ENCODE peak calls at places on chromosome 4, in four cellular contexts. T is WTC11, V is K562, Q is GM12878. J is an unnamed sample.

GRCh38 chr4:183422962-183423653 is 21.3 kb upstream of the CDKN2AIP start:
- DNase-seq in T (no peak), V (no peak), Q (no peak), J (no peak)

GRCh38 chr4:42560465-42560864 is 96.4 kb downstream of the ATP8A1 start:
- DNase-seq in T (no peak), V (no peak), Q (no peak), J (no peak)

GRCh38 chr4:44194365-44194764 is 254.2 kb downstream of the KCTD8 start:
- DNase-seq in T (no peak), V (no peak), Q (no peak), J (no peak)

GRCh38 chr4:56215901-56216300 is 171.4 kb downstream of the AASDH start:
- DNase-seq in T (no peak), V (no peak), Q (no peak), J (no peak)

GRCh38 chr4:108926058-108926457 is 163.2 kb upstream of the ETNPPL start:
- DNase-seq in T (no peak), V (no peak), Q (no peak), J (no peak)

GRCh38 chr4:38958453-38958852 is 73.8 kb downstream of the TMEM156 start:
- DNase-seq in T (no peak), V (no peak), Q (no peak), J (no peak)

GRCh38 chr4:53905935-53906377 is 158.4 kb downstream of the CHIC2 start:
- DNase-seq in T (peak), V (no peak), Q (peak), J (peak)

GRCh38 chr4:182680196-182680771 is 236.9 kb downstream of the DCTD start:
- DNase-seq in T (no peak), V (no peak), Q (no peak), J (no peak)

GRCh38 chr4:44984083-44984482 is 257.7 kb upstream of the GNPDA2 start:
- DNase-seq in T (no peak), V (no peak), Q (no peak), J (no peak)

GRCh38 chr4:99518883-99519282 is 8.1 kb downstream of the C4orf17 start:
- DNase-seq in T (no peak), V (no peak), Q (no peak), J (no peak)

GRCh38 chr4:77636902-77637301 is 31.3 kb downstream of the CXCL13 start:
- DNase-seq in T (no peak), V (peak), Q (no peak), J (peak)

GRCh38 chr4:82335043-82335442 is 38.7 kb downstream of the HNRNPD start:
- DNase-seq in T (no peak), V (no peak), Q (no peak), J (no peak)

GRCh38 chr4:29375716-29376115 is 1344.5 kb upstream of the PCDH7 start:
- DNase-seq in T (no peak), V (no peak), Q (no peak), J (no peak)

GRCh38 chr4:74624351-74625151 is 169.8 kb downstream of the BTC start:
- DNase-seq in T (no peak), V (peak), Q (no peak), J (peak)

GRCh38 chr4:175504316-175504715 is 307.7 kb downstream of the GPM6A start:
- DNase-seq in T (no peak), V (no peak), Q (no peak), J (no peak)

GRCh38 chr4:76265631-76266218 is 14.2 kb downstream of the FAM47E start:
- DNase-seq in T (no peak), V (no peak), Q (no peak), J (peak)

GRCh38 chr4:110636677-110637407 is 14.0 kb upstream of the PITX2 start:
- DNase-seq in T (peak), V (no peak), Q (no peak), J (no peak)

GRCh38 chr4:139440971-139441370 is 12.9 kb upstream of the RAB33B start:
- DNase-seq in T (no peak), V (no peak), Q (no peak), J (no peak)

GRCh38 chr4:184896868-184897715 is 71.3 kb upstream of the ACSL1 start:
- DNase-seq in T (no peak), V (no peak), Q (no peak), J (peak)

GRCh38 chr4:12965334-12965733 is 518.8 kb downstream of the RAB28 start:
- DNase-seq in T (no peak), V (no peak), Q (no peak), J (no peak)

GRCh38 chr4:184732126-184732525 is 1.8 kb downstream of the CENPU start:
- DNase-seq in T (no peak), V (peak), Q (no peak), J (no peak)

GRCh38 chr4:119898211-119898610 is 168.4 kb downstream of the MAD2L1 start:
- DNase-seq in T (no peak), V (no peak), Q (no peak), J (no peak)

GRCh38 chr4:43331226-43332078 is 438.9 kb downstream of the GRXCR1 start:
- DNase-seq in T (no peak), V (no peak), Q (no peak), J (no peak)

GRCh38 chr4:122364700-122365404 is 14.0 kb upstream of the ADAD1 start:
- DNase-seq in T (peak), V (peak), Q (no peak), J (peak)

GRCh38 chr4:89273741-89274141 is 33.9 kb downstream of the GPRIN3 start:
- DNase-seq in T (no peak), V (no peak), Q (no peak), J (no peak)

GRCh38 chr4:89276296-89276695 is 31.3 kb downstream of the GPRIN3 start:
- DNase-seq in T (no peak), V (no peak), Q (no peak), J (no peak)

GRCh38 chr4:89275587-89275986 is 32.0 kb downstream of the GPRIN3 start:
- DNase-seq in T (no peak), V (no peak), Q (no peak), J (no peak)

GRCh38 chr4:89279385-89279784 is 28.2 kb downstream of the GPRIN3 start:
- DNase-seq in T (no peak), V (peak), Q (no peak), J (no peak)

DNA sequence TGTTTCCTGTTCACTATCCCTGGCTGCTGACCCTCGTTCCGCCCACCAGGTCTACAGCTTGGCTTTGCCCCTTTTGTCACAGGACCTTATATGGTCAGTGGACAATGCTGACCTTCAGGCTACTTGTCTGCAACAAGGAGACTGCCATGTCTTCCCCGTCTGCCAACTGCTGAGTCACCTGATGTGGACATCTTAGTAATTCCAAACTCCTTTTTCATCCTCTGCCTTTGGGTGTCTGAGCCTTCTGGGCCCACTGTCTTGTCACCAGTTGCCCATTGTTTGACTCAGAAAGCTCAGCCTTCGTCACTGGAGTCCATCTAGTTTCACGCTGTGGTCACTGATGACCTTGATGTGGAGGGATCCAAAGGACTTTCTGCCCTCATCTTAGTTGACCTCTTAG is 30.2 kb downstream of the GPRIN3 start:
- DNase-seq in T (no peak), V (no peak), Q (no peak), J (no peak)
- TF ChIP-seq TCF7 in T (no peak), V (no peak), Q (no peak), J (no peak)

DNA sequence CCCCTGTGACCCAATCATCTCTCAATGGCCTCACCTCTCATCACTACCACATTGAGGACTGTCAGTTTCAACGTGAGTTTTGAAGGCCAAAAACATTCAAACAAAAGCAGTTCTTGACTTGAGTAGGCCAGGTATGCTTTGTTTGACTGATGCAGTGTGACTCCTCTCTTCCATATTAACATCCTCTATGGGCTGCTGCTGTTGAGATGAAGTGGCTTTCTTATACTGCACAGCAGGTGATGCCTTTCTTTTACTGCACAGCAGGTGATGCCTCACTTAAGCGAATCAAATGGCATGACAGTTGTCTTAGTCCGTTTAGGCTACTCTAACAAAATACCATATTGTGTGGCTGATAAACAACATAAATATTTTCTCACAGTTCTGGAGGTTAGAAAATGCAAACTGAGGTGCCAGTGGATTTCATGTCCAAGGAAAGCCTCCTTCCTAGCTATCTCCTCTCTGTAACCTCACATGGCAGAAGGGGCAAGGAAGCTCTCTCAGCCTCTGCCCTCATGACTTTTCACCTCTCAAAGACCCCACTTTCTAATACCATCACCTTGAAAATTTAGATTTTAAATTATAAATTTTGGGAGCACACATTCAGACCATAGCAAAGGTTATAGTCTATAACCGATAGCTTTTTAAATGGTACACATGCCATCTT is 2267.9 kb upstream of the AGA start:
- DNase-seq in T (no peak), V (no peak), Q (no peak), J (no peak)
- TF ChIP-seq TCF7 in T (no peak), V (no peak), Q (no peak), J (no peak)

GRCh38 chr4:142331646-142332045 is 514.5 kb downstream of the INPP4B start:
- DNase-seq in T (no peak), V (no peak), Q (no peak), J (no peak)
- TF ChIP-seq TCF7 in T (no peak), V (no peak), Q (no peak), J (no peak)

GRCh38 chr4:5166377-5166776 is 115.1 kb downstream of the STK32B start:
- DNase-seq in T (no peak), V (no peak), Q (no peak), J (no peak)

GRCh38 chr4:5160668-5161067 is 109.4 kb downstream of the STK32B start:
- DNase-seq in T (no peak), V (no peak), Q (no peak), J (no peak)

GRCh38 chr4:5162909-5163508 is 111.7 kb downstream of the STK32B start:
- DNase-seq in T (no peak), V (no peak), Q (no peak), J (no peak)

GRCh38 chr4:5165419-5166369 is 114.4 kb downstream of the STK32B start:
- DNase-seq in T (no peak), V (no peak), Q (no peak), J (no peak)

DNA sequence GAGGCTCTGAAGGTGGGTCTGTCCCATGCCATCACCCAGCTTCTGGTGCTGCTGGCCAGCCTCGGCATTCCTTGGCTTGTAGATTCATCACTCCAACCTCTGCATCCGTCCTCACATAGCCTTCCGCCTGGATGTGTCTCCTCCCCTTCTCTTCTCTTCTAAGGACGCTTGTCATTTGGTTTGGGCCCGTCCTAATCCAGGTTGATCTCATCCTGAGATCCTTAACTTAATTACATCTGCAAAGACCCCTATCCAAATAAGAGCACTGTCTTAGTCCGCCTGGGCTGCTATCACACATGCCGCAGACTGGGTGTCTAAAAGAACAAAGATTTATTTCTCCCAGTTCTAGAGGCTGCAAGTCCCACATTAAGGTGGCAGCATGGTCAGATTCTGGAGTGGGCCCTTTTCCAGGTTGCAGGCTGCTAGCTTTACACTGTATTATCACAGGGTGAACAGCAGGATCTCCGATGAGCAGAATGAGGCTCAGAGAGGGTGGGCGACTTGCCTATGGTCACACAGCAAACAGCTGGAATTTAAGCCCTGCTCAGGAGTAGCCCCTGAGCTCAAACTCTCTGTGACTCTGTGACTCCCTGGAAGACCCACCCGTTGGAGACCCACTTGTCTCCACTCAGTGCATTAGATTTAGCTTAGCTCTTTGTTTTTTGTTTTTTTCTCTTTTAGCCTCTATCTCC is 113.1 kb downstream of the STK32B start:
- DNase-seq in T (no peak), V (no peak), Q (no peak), J (no peak)
- TF ChIP-seq TCF7 in T (no peak), V (no peak), Q (no peak), J (no peak)

DNA sequence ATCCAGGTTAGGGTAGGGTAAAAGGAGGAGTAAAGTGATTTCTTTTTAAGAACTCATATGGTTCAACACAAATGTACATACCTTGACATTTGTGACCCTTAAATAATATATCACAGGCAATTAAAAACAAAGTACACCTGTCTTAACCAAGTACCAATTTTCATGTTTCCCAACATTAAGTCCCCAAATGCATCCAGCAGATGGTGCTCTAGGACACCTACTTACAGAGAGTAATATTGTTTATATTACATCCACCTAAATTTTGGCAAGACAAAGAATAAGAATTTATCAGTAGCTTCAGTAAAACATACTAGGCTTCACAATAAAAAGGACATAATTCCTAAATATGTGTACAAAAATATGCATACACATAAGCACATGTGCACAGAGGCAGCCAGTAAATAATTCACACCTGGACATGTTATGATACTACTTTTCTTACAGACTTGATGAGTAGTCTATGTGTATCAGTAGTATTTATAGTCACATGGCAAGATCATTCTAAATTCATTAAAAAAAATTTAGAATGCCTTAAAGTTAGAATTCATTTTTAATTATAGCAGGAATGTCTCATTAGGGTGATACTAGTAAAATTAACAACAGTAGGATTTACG is 219.7 kb downstream of the DCLK2 start:
- DNase-seq in T (peak), V (peak), Q (peak), J (peak)
- TF ChIP-seq TCF7 in T (no peak), V (no peak), Q (no peak), J (no peak)

GRCh38 chr4:141913928-141914327 is 277.5 kb downstream of the IL15 start:
- DNase-seq in T (no peak), V (peak), Q (no peak), J (no peak)

GRCh38 chr4:141914746-141915145 is 278.4 kb downstream of the IL15 start:
- DNase-seq in T (no peak), V (no peak), Q (no peak), J (no peak)

GRCh38 chr4:141909541-141909940 is 273.2 kb downstream of the IL15 start:
- DNase-seq in T (no peak), V (no peak), Q (no peak), J (no peak)

GRCh38 chr4:141912831-141913230 is 276.4 kb downstream of the IL15 start:
- DNase-seq in T (no peak), V (peak), Q (no peak), J (no peak)
- TF ChIP-seq TCF7 in T (no peak), V (no peak), Q (no peak), J (no peak)

GRCh38 chr4:1819284-1819683 is 26.2 kb downstream of the FGFR3 start:
- DNase-seq in T (no peak), V (no peak), Q (no peak), J (no peak)
- TF ChIP-seq TCF7 in T (no peak), V (no peak), Q (no peak), J (no peak)

GRCh38 chr4:17895481-17895880 is 84.7 kb downstream of the NCAPG start:
- DNase-seq in T (no peak), V (no peak), Q (no peak), J (no peak)
- TF ChIP-seq TCF7 in T (no peak), V (no peak), Q (no peak), J (no peak)

J was measured in HepG2.